ENCODE peak calls at places on chromosomes 4 and X, in four cellular contexts. I is sigmoid colon; V is activated T-cell treated with anti-CD3 and anti-CD28 coated beads, Interleukin-2, amount 50 U/mL, for 72 hours; E is NCI-H1436. T is an unnamed sample.

GRCh38 chrX:7582191-7582590 is 260.8 kb upstream of the VCX start:
- DNase-seq in V (no peak), E (no peak), I (no peak), T (peak; percentile 1)

GRCh38 chr4:6272863-6273660 is 3.4 kb downstream of the WFS1 start:
- DNase-seq in I (no peak), E (no peak), V (no peak), T (no peak)

GRCh38 chr4:145451895-145452294 is 29.8 kb upstream of the SMAD1 start:
- DNase-seq in V (no peak), I (no peak), E (no peak), T (no peak)

GRCh38 chrX:3346436-3347329 is at the start of gene MXRA5:
- DNase-seq in I (peak; percentile 68), V (no peak), E (no peak), T (no peak)

GRCh38 chrX:153609917-153610833 is 11.2 kb upstream of the CCNQ start:
- DNase-seq in E (peak; percentile 71), I (peak; percentile 84), V (peak; percentile 77), T (peak; percentile 83)

GRCh38 chr4:105061136-105061696 is 85.5 kb upstream of the TET2 start:
- DNase-seq in I (no peak), E (no peak), V (peak; percentile 64), T (peak; percentile 24)

GRCh38 chrX:11143931-11144678 is 33.0 kb downstream of the HCCS start:
- DNase-seq in V (peak; percentile 56), I (peak; percentile 77), E (peak; percentile 68), T (peak; percentile 85)

GRCh38 chrX:129158505-129158904 is 364.8 kb downstream of the SMARCA1 start:
- DNase-seq in E (no peak), I (no peak), V (no peak), T (no peak)

GRCh38 chr4:172390341-172390740 is 577.1 kb downstream of the GALNTL6 start:
- DNase-seq in V (no peak), E (no peak), I (no peak), T (no peak)

GRCh38 chrX:47854474-47854873 is 17.8 kb downstream of the ZNF81 start:
- DNase-seq in E (no peak), I (no peak), V (peak; percentile 5), T (peak; percentile 53)

GRCh38 chr4:110201502-110201901 is 3.1 kb upstream of the ELOVL6 start:
- DNase-seq in I (no peak), V (no peak), E (no peak), T (no peak)

GRCh38 chr4:73055241-73055897 is 14.1 kb downstream of the COX18 start:
- DNase-seq in I (no peak), V (no peak), E (no peak), T (peak; percentile 42)

GRCh38 chrX:45748443-45748842 is 547.8 kb upstream of the DIPK2B start:
- DNase-seq in V (no peak), E (no peak), I (no peak), T (no peak)

GRCh38 chr4:56468097-56468422 is 643 bp downstream of the SRP72 start:
- DNase-seq in I (no peak), V (peak; percentile 49), E (no peak), T (no peak)

GRCh38 chr4:118348886-118349285 is 3.9 kb downstream of the PRSS12 start:
- DNase-seq in V (no peak), I (no peak), E (no peak), T (no peak)

GRCh38 chr4:85478576-85478975 is 3.6 kb downstream of the ARHGAP24 start:
- DNase-seq in I (no peak), V (no peak), E (no peak), T (no peak)

GRCh38 chr4:142516686-142517145 is 329.4 kb downstream of the INPP4B start:
- DNase-seq in V (no peak), E (no peak), I (no peak), T (no peak)

GRCh38 chr4:83180469-83180968 is 66.0 kb upstream of the PLAC8 start:
- DNase-seq in V (no peak), E (no peak), I (no peak), T (no peak)

GRCh38 chr4:75629239-75629638 is 1.1 kb downstream of the CDKL2 start:
- DNase-seq in V (no peak), E (no peak), I (no peak), T (no peak)

GRCh38 chr4:148203056-148203898 is 238.9 kb downstream of the NR3C2 start:
- DNase-seq in I (no peak), V (no peak), E (no peak), T (peak; percentile 64)

GRCh38 chr4:98481167-98481566 is 177.2 kb downstream of the TSPAN5 start:
- DNase-seq in V (no peak), I (no peak), E (no peak), T (peak; percentile 74)

GRCh38 chrX:14027031-14027430 is 2.7 kb downstream of the GEMIN8 start:
- DNase-seq in I (no peak), V (no peak), E (no peak), T (peak; percentile 88)

GRCh38 chrX:23668335-23668734 is 1.0 kb downstream of the PRDX4 start:
- DNase-seq in E (no peak), I (no peak), V (no peak), T (no peak)

GRCh38 chr4:16227462-16227868 is 1.2 kb upstream of the TAPT1 start:
- DNase-seq in I (peak; percentile 78), V (peak; percentile 6), E (no peak), T (no peak)

GRCh38 chrX:133921764-133922389 is 63.5 kb downstream of the GPC3 start:
- DNase-seq in V (peak; percentile 58), E (peak; percentile 60), I (no peak), T (no peak)

GRCh38 chr4:98546910-98547544 is 111.4 kb downstream of the TSPAN5 start:
- DNase-seq in I (peak; percentile 75), V (no peak), E (no peak), T (peak; percentile 74)

GRCh38 chr4:76293705-76294274 is 12.7 kb upstream of the STBD1 start:
- DNase-seq in V (no peak), I (no peak), E (no peak), T (no peak)